ENCODE peak calls at places on chromosomes 13 and 19, in six cellular contexts. P is neural progenitor cell, M is mammary epithelial cell, Z is DND-41, Y is keratinocyte, V is GM12878. E is an unnamed sample.

GRCh38 chr13:40508112-40508511 is 158.3 kb downstream of the FOXO1 start:
- DNase-seq in P (no peak), M (peak; percentile 45), Z (no peak), Y (no peak), V (no peak), E (no peak)

GRCh38 chr19:31054430-31054829 is 294.8 kb downstream of the TSHZ3 start:
- DNase-seq in P (peak; percentile 82), M (peak; percentile 43), Z (peak; percentile 24), Y (no peak), V (no peak), E (no peak)

GRCh38 chr13:38417727-38418126 is 68.1 kb downstream of the UFM1 start:
- DNase-seq in P (peak; percentile 16), M (peak; percentile 50), Z (no peak), Y (no peak), V (no peak), E (no peak)

GRCh38 chr13:44812818-44813217 is 176.5 kb downstream of the NUFIP1 start:
- DNase-seq in P (no peak), M (no peak), Z (no peak), Y (no peak), V (no peak), E (no peak)

GRCh38 chr13:28755546-28755870 is 36.7 kb upstream of the SLC46A3 start:
- DNase-seq in P (no peak), M (no peak), Z (no peak), Y (no peak), V (no peak), E (no peak)

GRCh38 chr13:71303144-71303543 is 563.9 kb downstream of the DACH1 start:
- DNase-seq in P (no peak), M (no peak), Z (no peak), Y (no peak), V (no peak), E (no peak)

GRCh38 chr13:23632741-23633140 is 62.5 kb downstream of the TNFRSF19 start:
- DNase-seq in P (peak; percentile 74), M (no peak), Z (no peak), Y (no peak), V (no peak), E (no peak)

GRCh38 chr13:31172535-31172934 is 10.8 kb upstream of the HSPH1 start:
- DNase-seq in P (no peak), M (peak; percentile 90), Z (no peak), Y (peak; percentile 94), V (no peak), E (peak; percentile 88)

GRCh38 chr19:50413096-50413495 is 5.6 kb upstream of the SPIB start:
- DNase-seq in P (no peak), M (no peak), Z (no peak), Y (no peak), V (no peak), E (no peak)

GRCh38 chr13:51799261-51799660 is 4.7 kb downstream of the DHRS12 start:
- DNase-seq in P (no peak), M (no peak), Z (no peak), Y (no peak), V (no peak), E (no peak)

GRCh38 chr13:113393226-113393571 is 29.3 kb upstream of the GRTP1 start:
- DNase-seq in P (no peak), M (no peak), Z (no peak), Y (no peak), V (no peak), E (no peak)

GRCh38 chr13:39942901-39943273 is 287.4 kb downstream of the COG6 start:
- DNase-seq in P (peak; percentile 88), M (peak; percentile 68), Z (peak; percentile 66), Y (peak; percentile 28), V (peak; percentile 50), E (peak; percentile 53)

GRCh38 chr13:97976551-97977375 is 23.3 kb downstream of the IPO5 start:
- DNase-seq in P (no peak), M (peak; percentile 20), Z (no peak), Y (no peak), V (no peak), E (no peak)

GRCh38 chr13:76014618-76015315 is 378.6 kb downstream of the LMO7 start:
- DNase-seq in P (no peak), M (peak; percentile 94), Z (no peak), Y (no peak), V (no peak), E (no peak)

GRCh38 chr13:37602743-37603381 is 4.3 kb upstream of the POSTN start:
- DNase-seq in P (no peak), M (no peak), Z (no peak), Y (no peak), V (no peak), E (no peak)

GRCh38 chr13:104301216-104301975 is 1235.2 kb upstream of the SLC10A2 start:
- DNase-seq in P (no peak), M (no peak), Z (no peak), Y (no peak), V (no peak), E (no peak)

GRCh38 chr13:44629465-44630183 is 53.5 kb upstream of the TSC22D1 start:
- DNase-seq in P (no peak), M (no peak), Z (no peak), Y (no peak), V (no peak), E (no peak)

GRCh38 chr13:109415057-109415456 is 371.3 kb downstream of the IRS2 start:
- DNase-seq in P (no peak), M (no peak), Z (no peak), Y (no peak), V (no peak), E (no peak)

GRCh38 chr13:96781141-96781540 is 213.1 kb downstream of the OXGR1 start:
- DNase-seq in P (no peak), M (peak; percentile 22), Z (no peak), Y (no peak), V (no peak), E (no peak)

GRCh38 chr13:58979851-58980250 is 1183.9 kb downstream of the DIAPH3 start:
- DNase-seq in P (no peak), M (no peak), Z (no peak), Y (no peak), V (no peak), E (no peak)

GRCh38 chr19:35084078-35084762 is 31.4 kb upstream of the FXYD3 start:
- DNase-seq in P (no peak), M (no peak), Z (no peak), Y (no peak), V (no peak), E (no peak)

GRCh38 chr19:30236006-30236405 is 136.2 kb upstream of the ZNF536 start:
- DNase-seq in P (peak; percentile 74), M (no peak), Z (no peak), Y (no peak), V (no peak), E (no peak)

GRCh38 chr13:24709186-24709913 is 29.1 kb downstream of the ATP12A start:
- DNase-seq in P (no peak), M (no peak), Z (peak; percentile 80), Y (no peak), V (no peak), E (no peak)

GRCh38 chr13:95644611-95645052 is at the start of gene DZIP1:
- DNase-seq in P (peak; percentile 94), M (peak; percentile 77), Z (no peak), Y (no peak), V (no peak), E (no peak)

GRCh38 chr19:44278181-44278690 is 18.6 kb downstream of the ZNF233 start:
- DNase-seq in P (no peak), M (peak; percentile 19), Z (no peak), Y (peak; percentile 59), V (no peak), E (no peak)

GRCh38 chr13:33764716-33765115 is 53.2 kb upstream of the RFC3 start:
- DNase-seq in P (no peak), M (peak; percentile 49), Z (no peak), Y (peak; percentile 5), V (no peak), E (no peak)

GRCh38 chr13:51638497-51638871 is 54.2 kb downstream of the WDFY2 start:
- DNase-seq in P (peak; percentile 31), M (peak; percentile 43), Z (no peak), Y (no peak), V (no peak), E (no peak)

GRCh38 chr13:29439601-29440381 is 155.7 kb downstream of the SLC7A1 start:
- DNase-seq in P (no peak), M (no peak), Z (no peak), Y (no peak), V (no peak), E (no peak)

GRCh38 chr19:16091546-16092475 is 15.5 kb downstream of the TPM4 start:
- DNase-seq in P (no peak), M (no peak), Z (no peak), Y (no peak), V (no peak), E (no peak)
- H3K36me3 ChIP-seq in P (peaks cover 10% of the 10 kb centered on the region), M (peaks cover 48% of the 10 kb centered on the region), Z (peaks cover 96% of the 10 kb centered on the region), Y (peaks cover 71% of the 10 kb centered on the region), V (peaks cover 75% of the 10 kb centered on the region), E (peaks cover 64% of the 10 kb centered on the region)

DNA sequence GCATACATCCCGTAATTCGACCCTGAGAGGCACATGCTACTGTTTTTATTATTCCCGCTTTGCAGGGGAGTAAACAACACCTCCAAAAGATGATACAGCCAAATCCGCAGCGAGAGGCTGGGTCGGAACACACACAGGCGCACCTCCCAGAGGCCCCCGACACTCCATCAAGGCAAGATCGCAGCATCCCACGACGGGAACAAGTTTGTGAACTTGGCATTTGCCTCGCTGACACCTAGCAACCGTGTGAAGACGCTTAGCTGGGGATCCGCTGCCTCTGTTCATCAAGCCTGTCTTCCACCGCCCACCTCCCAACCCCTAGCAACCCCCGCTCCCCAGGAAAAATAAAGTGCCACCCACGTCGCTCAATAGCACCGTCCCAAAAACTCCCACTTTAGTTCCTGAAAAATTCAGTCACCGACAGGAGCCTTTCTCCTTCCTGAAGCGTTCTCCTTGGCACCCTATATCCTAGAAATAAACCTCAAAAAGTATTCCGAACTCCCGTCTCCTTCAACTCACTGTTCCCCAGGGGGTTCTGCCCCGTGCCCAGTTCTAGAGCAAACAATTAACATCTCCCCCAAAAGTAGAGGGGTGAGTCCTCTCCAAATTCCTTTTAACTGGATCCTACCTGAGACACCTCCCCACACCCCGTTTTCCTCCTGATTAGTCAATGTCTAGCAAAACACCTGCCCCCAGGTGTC is 1.7 kb downstream of the GNG7 start:
- DNase-seq in P (no peak), M (no peak), Z (no peak), Y (no peak), V (no peak), E (no peak)
- TF ChIP-seq EZH2 in P (no peak), M (peak; percentile 62), Z (no peak), Y (peak; percentile 74), V (no peak), E (no peak)

GRCh38 chr19:16447015-16447384 is 24.8 kb downstream of the EPS15L1 start:
- DNase-seq in P (no peak), M (peak; percentile 70), Z (no peak), Y (no peak), V (peak; percentile 70), E (peak; percentile 69)
- H2AFZ ChIP-seq in P (no peak overlapping the region), M (no peak overlapping the region), Z (no peak overlapping the region), Y (no peak overlapping the region), V (no peak overlapping the region), E (no peak overlapping the region)

GRCh38 chr19:41870401-41870873 is 6.6 kb upstream of the CD79A start:
- DNase-seq in P (no peak), M (no peak), Z (peak; percentile 26), Y (no peak), V (no peak), E (peak; percentile 58)

GRCh38 chr19:41868120-41868988 is 8.3 kb downstream of the RPS19 start:
- DNase-seq in P (no peak), M (no peak), Z (peak; percentile 28), Y (no peak), V (no peak), E (no peak)

GRCh38 chr19:41868989-41869300 is 8.1 kb upstream of the CD79A start:
- DNase-seq in P (no peak), M (no peak), Z (no peak), Y (no peak), V (no peak), E (no peak)

GRCh38 chr19:41871573-41872383 is 5.3 kb upstream of the CD79A start:
- DNase-seq in P (no peak), M (no peak), Z (peak; percentile 94), Y (no peak), V (peak; percentile 80), E (no peak)

GRCh38 chr19:41869374-41869955 is 7.6 kb upstream of the CD79A start:
- DNase-seq in P (no peak), M (no peak), Z (peak; percentile 24), Y (no peak), V (no peak), E (peak; percentile 68)
- H3K36me3 ChIP-seq in P (peaks cover 5% of the 10 kb centered on the region), M (peaks cover 37% of the 10 kb centered on the region), Z (peaks cover 83% of the 10 kb centered on the region), Y (peaks cover 48% of the 10 kb centered on the region), V (peaks cover 23% of the 10 kb centered on the region), E (peaks cover 54% of the 10 kb centered on the region)

E was measured in PC-9.